ENCODE peak calls at places on chromosome 21, in four cellular contexts. Q is K562, U is SK-N-SH, V is H1. R is an unnamed sample.

GRCh38 chr21:34535886-34536285 is 23.9 kb upstream of the KCNE1 start:
- DNase-seq in Q (no peak), U (no peak), V (no peak), R (no peak)

GRCh38 chr21:44405948-44406872 is 49.1 kb upstream of the LRRC3 start:
- DNase-seq in Q (no peak), U (peak; percentile 14), V (no peak), R (no peak)

GRCh38 chr21:34182436-34182835 is 109.1 kb downstream of the MRPS6 start:
- DNase-seq in Q (no peak), U (no peak), V (no peak), R (no peak)

GRCh38 chr21:15445327-15445726 is 284.5 kb upstream of the USP25 start:
- DNase-seq in Q (no peak), U (no peak), V (no peak), R (peak; percentile 19)

GRCh38 chr21:40567511-40567910 is 279.4 kb downstream of the DSCAM start:
- DNase-seq in Q (no peak), U (no peak), V (no peak), R (no peak)

GRCh38 chr21:46006547-46007497 is 25.3 kb downstream of the COL6A1 start:
- DNase-seq in Q (no peak), U (peak; percentile 22), V (peak; percentile 38), R (no peak)

GRCh38 chr21:25838809-25839208 is 104.0 kb downstream of the GABPA start:
- DNase-seq in Q (no peak), U (no peak), V (no peak), R (no peak)

GRCh38 chr21:25871566-25871965 is 136.8 kb downstream of the GABPA start:
- DNase-seq in Q (peak; percentile 11), U (no peak), V (peak; percentile 58), R (no peak)

GRCh38 chr21:16218682-16219343 is 489.0 kb downstream of the USP25 start:
- DNase-seq in Q (no peak), U (no peak), V (no peak), R (no peak)

GRCh38 chr21:46191257-46191685 is 7.0 kb upstream of the SPATC1L start:
- DNase-seq in Q (no peak), U (peak; percentile 28), V (no peak), R (no peak)

GRCh38 chr21:46124083-46124925 is 26.4 kb downstream of the COL6A2 start:
- DNase-seq in Q (no peak), U (peak; percentile 20), V (no peak), R (no peak)

GRCh38 chr21:15291621-15292266 is 226.9 kb upstream of the NRIP1 start:
- DNase-seq in Q (no peak), U (no peak), V (no peak), R (no peak)

GRCh38 chr21:34852438-34852837 is 183.6 kb downstream of the CLIC6 start:
- DNase-seq in Q (no peak), U (no peak), V (no peak), R (no peak)

GRCh38 chr21:44090332-44090731 is 16.9 kb upstream of the PWP2 start:
- DNase-seq in Q (no peak), U (no peak), V (peak; percentile 23), R (no peak)

GRCh38 chr21:35615325-35615724 is 445.0 kb downstream of the SETD4 start:
- DNase-seq in Q (no peak), U (no peak), V (no peak), R (no peak)

GRCh38 chr21:42983102-42983501 is 8.7 kb downstream of the PKNOX1 start:
- DNase-seq in Q (no peak), U (no peak), V (no peak), R (no peak)

GRCh38 chr21:42981862-42982261 is 7.5 kb downstream of the PKNOX1 start:
- DNase-seq in Q (no peak), U (no peak), V (no peak), R (no peak)

GRCh38 chr21:42980312-42980958 is 6.1 kb downstream of the PKNOX1 start:
- DNase-seq in Q (no peak), U (no peak), V (no peak), R (no peak)

GRCh38 chr21:42983869-42984268 is 9.5 kb downstream of the PKNOX1 start:
- DNase-seq in Q (no peak), U (no peak), V (no peak), R (no peak)

DNA sequence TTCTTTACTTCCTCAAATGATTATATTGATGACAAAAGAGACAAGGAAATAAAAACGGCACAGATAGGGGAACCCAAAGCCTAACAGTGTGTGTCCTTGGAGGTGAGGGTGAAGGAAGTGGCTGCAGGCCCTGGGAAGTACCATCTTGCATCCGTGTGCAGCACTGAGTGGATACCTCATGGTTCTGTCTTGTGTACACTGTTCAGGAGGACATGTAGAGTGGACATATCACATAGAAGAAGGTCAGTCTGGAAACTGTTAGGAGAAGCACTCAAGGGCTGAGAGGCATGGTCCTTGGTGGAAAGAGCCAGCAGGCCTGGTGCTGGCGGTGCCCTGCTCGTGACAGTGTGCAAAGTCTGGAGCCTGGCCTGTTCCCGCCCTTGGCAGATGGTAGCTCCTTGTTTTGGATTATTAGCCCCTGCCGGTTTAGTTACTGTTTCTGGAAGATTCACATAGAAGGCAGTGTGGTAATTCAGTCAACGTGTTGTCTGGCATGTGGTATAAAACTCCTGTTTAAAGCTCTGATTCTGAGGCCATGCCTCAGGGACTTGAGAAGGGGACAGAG is 6.7 kb downstream of the PKNOX1 start:
- DNase-seq in Q (no peak), U (no peak), V (no peak), R (no peak)
- TF ChIP-seq NRF1 in Q (no peak), U (no peak), V (no peak), R (no peak)

GRCh38 chr21:31902438-31902837 is 29.6 kb downstream of the HUNK start:
- DNase-seq in Q (no peak), U (no peak), V (no peak), R (no peak)

GRCh38 chr21:31901342-31901741 is 28.5 kb downstream of the HUNK start:
- DNase-seq in Q (no peak), U (no peak), V (no peak), R (no peak)

GRCh38 chr21:31897311-31897710 is 24.5 kb downstream of the HUNK start:
- DNase-seq in Q (no peak), U (no peak), V (no peak), R (no peak)

GRCh38 chr21:31898898-31899630 is 26.2 kb downstream of the HUNK start:
- DNase-seq in Q (no peak), U (no peak), V (no peak), R (no peak)

GRCh38 chr21:31900121-31900895 is 27.5 kb downstream of the HUNK start:
- DNase-seq in Q (no peak), U (no peak), V (no peak), R (no peak)
- TF ChIP-seq NRF1 in Q (no peak), U (no peak), V (no peak), R (no peak)

DNA sequence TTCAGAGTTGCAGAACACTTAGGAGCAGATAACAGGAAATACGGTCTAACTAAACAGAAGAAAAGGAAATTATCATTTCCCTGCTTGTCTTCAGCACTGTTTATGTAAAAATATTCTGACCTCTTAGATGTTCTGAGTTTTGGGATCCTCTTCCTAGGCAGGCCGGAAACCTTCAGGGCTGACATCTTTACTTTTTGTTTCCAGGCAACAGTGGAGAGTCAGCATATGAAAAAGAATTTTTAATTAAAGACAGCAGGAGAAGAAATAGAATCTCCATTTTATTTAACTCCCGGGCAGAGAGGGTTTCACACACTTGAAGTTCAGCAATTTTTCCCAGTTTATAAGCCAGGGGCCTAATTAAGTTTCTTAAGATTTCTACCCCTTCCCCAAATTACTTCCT is 5.1 kb upstream of the RIPPLY3 start:
- DNase-seq in Q (no peak), U (no peak), V (no peak), R (no peak)
- TF ChIP-seq NRF1 in Q (no peak), U (no peak), V (no peak), R (no peak)

DNA sequence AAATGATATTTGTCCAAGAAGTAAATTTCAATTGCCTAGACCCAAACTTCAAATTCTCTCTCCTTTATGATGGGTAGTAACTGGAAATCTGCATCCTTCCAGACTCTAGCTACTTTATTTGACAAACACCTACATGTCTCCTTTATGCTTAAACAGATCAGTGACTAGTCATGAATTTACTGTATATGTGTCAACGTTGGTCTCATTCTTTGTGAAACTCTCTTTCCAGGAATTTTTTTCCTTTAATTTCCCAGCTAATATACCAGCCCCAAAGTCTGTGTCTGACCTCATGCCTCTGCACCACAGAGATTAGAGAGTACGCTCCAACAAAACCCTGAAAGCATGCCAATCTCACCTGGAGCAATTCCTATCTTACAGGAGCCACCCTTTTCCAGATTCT is 811.2 kb upstream of the NCAM2 start:
- DNase-seq in Q (no peak), U (no peak), V (no peak), R (no peak)
- TF ChIP-seq NRF1 in Q (no peak), U (no peak), V (no peak), R (no peak)

GRCh38 chr21:42171091-42172053 is 47.6 kb upstream of the ABCG1 start:
- DNase-seq in Q (no peak), U (no peak), V (no peak), R (no peak)
- TF ChIP-seq NRF1 in Q (no peak), U (no peak), V (no peak), R (no peak)

GRCh38 chr21:28142692-28143091 is 850.0 kb downstream of the LTN1 start:
- DNase-seq in Q (no peak), U (no peak), V (no peak), R (no peak)
- TF ChIP-seq NRF1 in Q (no peak), U (no peak), V (no peak), R (no peak)

DNA sequence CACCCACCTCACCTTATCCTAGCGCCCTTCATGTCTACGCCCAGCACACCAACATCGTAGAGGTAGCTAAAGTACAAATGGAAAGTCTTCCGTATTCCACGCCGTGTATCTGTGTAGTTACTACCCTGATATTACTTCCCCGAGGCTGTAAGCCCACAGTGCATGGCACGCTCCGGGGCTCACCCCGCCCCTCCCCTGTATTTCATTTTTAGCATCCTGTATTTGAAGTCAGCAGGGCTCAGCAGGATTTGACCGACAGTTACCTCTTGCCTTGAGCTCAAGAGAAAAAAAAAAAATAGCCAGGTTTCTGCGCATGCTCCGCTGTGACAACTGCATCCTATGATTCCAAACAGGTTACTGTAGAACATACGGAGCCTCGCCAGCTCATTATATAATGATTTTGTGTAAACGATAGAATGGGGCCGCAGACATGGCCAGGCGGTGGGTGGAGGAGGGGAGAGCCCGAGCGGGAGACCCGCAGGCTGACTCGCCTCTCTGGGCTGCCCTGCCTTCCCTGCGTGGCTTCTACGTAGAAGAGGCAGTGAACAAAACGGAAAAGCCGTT is 1.3 kb downstream of the ABCG1 start:
- DNase-seq in Q (no peak), U (peak; percentile 79), V (peak; percentile 76), R (no peak)
- TF ChIP-seq NRF1 in Q (peak; percentile 87), U (peak; percentile 67), V (peak; percentile 59), R (peak; percentile 42)

GRCh38 chr21:39024538-39024937 is 158.7 kb downstream of the PSMG1 start:
- DNase-seq in Q (no peak), U (no peak), V (no peak), R (no peak)

GRCh38 chr21:39021475-39021832 is 161.8 kb downstream of the PSMG1 start:
- DNase-seq in Q (no peak), U (no peak), V (no peak), R (no peak)

GRCh38 chr21:39025198-39025597 is 158.1 kb downstream of the PSMG1 start:
- DNase-seq in Q (no peak), U (no peak), V (no peak), R (no peak)

GRCh38 chr21:39022035-39022900 is 161.0 kb downstream of the PSMG1 start:
- DNase-seq in Q (no peak), U (no peak), V (no peak), R (no peak)

GRCh38 chr21:39022901-39023693 is 160.2 kb downstream of the PSMG1 start:
- DNase-seq in Q (peak; percentile 49), U (no peak), V (no peak), R (no peak)
- TF ChIP-seq NRF1 in Q (no peak), U (no peak), V (no peak), R (no peak)